ENCODE peak calls at places on chromosome 11, in eight cellular contexts. One of them, this sample, is unnamed.

GRCh38 chr11:65718964-65719492 is 1.6 kb downstream of the RNASEH2C start:
- DNase-seq in type B pancreatic cell: no peak
- DNase-seq in CD4-positive, alpha-beta T cell: no peak
- DNase-seq in effector memory CD8-positive, alpha-beta T cell: no peak
- DNase-seq in NCI-H1092 treated with DMSO at 0.1 percent for 48 hours: no peak
- DNase-seq in AG04449: no peak
- DNase-seq in SK-N-SH: peak; percentile 52
- DNase-seq in choroid plexus epithelial cell: peak; percentile 24
- DNase-seq in this sample: no peak

GRCh38 chr11:2717561-2717960 is 17.8 kb upstream of the KCNQ1OT1 start:
- DNase-seq in type B pancreatic cell: no peak
- DNase-seq in CD4-positive, alpha-beta T cell: no peak
- DNase-seq in effector memory CD8-positive, alpha-beta T cell: no peak
- DNase-seq in NCI-H1092 treated with DMSO at 0.1 percent for 48 hours: no peak
- DNase-seq in AG04449: no peak
- DNase-seq in SK-N-SH: peak; percentile 71
- DNase-seq in choroid plexus epithelial cell: no peak
- DNase-seq in this sample: no peak

GRCh38 chr11:70503878-70504240 is 105.5 kb downstream of the CTTN start:
- DNase-seq in type B pancreatic cell: no peak
- DNase-seq in CD4-positive, alpha-beta T cell: no peak
- DNase-seq in effector memory CD8-positive, alpha-beta T cell: no peak
- DNase-seq in NCI-H1092 treated with DMSO at 0.1 percent for 48 hours: peak; percentile 89
- DNase-seq in AG04449: no peak
- DNase-seq in SK-N-SH: peak; percentile 63
- DNase-seq in choroid plexus epithelial cell: no peak
- DNase-seq in this sample: no peak

GRCh38 chr11:23957309-23957708 is 539.5 kb upstream of the LUZP2 start:
- DNase-seq in type B pancreatic cell: no peak
- DNase-seq in CD4-positive, alpha-beta T cell: no peak
- DNase-seq in effector memory CD8-positive, alpha-beta T cell: no peak
- DNase-seq in NCI-H1092 treated with DMSO at 0.1 percent for 48 hours: no peak
- DNase-seq in AG04449: no peak
- DNase-seq in SK-N-SH: no peak
- DNase-seq in choroid plexus epithelial cell: peak; percentile 71
- DNase-seq in this sample: no peak

GRCh38 chr11:78419327-78419726 is 1.7 kb upstream of the GAB2 start:
- DNase-seq in type B pancreatic cell: no peak
- DNase-seq in CD4-positive, alpha-beta T cell: no peak
- DNase-seq in effector memory CD8-positive, alpha-beta T cell: no peak
- DNase-seq in NCI-H1092 treated with DMSO at 0.1 percent for 48 hours: peak; percentile 18
- DNase-seq in AG04449: peak; percentile 97
- DNase-seq in SK-N-SH: no peak
- DNase-seq in choroid plexus epithelial cell: peak; percentile 97
- DNase-seq in this sample: no peak

GRCh38 chr11:64560941-64561340 is 30.1 kb upstream of the SLC22A12 start:
- DNase-seq in type B pancreatic cell: no peak
- DNase-seq in CD4-positive, alpha-beta T cell: no peak
- DNase-seq in effector memory CD8-positive, alpha-beta T cell: no peak
- DNase-seq in NCI-H1092 treated with DMSO at 0.1 percent for 48 hours: no peak
- DNase-seq in AG04449: no peak
- DNase-seq in SK-N-SH: no peak
- DNase-seq in choroid plexus epithelial cell: no peak
- DNase-seq in this sample: no peak

GRCh38 chr11:7251836-7252682 is at the start of gene SYT9:
- DNase-seq in type B pancreatic cell: peak; percentile 76
- DNase-seq in CD4-positive, alpha-beta T cell: no peak
- DNase-seq in effector memory CD8-positive, alpha-beta T cell: no peak
- DNase-seq in NCI-H1092 treated with DMSO at 0.1 percent for 48 hours: no peak
- DNase-seq in AG04449: no peak
- DNase-seq in SK-N-SH: peak; percentile 85
- DNase-seq in choroid plexus epithelial cell: peak; percentile 24
- DNase-seq in this sample: no peak

GRCh38 chr11:119306373-119306890 is 10.5 kb downstream of the MCAM start:
- DNase-seq in type B pancreatic cell: no peak
- DNase-seq in CD4-positive, alpha-beta T cell: peak; percentile 64
- DNase-seq in effector memory CD8-positive, alpha-beta T cell: no peak
- DNase-seq in NCI-H1092 treated with DMSO at 0.1 percent for 48 hours: no peak
- DNase-seq in AG04449: peak; percentile 44
- DNase-seq in SK-N-SH: no peak
- DNase-seq in choroid plexus epithelial cell: peak; percentile 80
- DNase-seq in this sample: no peak

GRCh38 chr11:134474070-134474860 is 62.2 kb upstream of the B3GAT1 start:
- DNase-seq in type B pancreatic cell: no peak
- DNase-seq in CD4-positive, alpha-beta T cell: no peak
- DNase-seq in effector memory CD8-positive, alpha-beta T cell: no peak
- DNase-seq in NCI-H1092 treated with DMSO at 0.1 percent for 48 hours: no peak
- DNase-seq in AG04449: no peak
- DNase-seq in SK-N-SH: no peak
- DNase-seq in choroid plexus epithelial cell: no peak
- DNase-seq in this sample: no peak

GRCh38 chr11:122717264-122717867 is 61.8 kb downstream of the UBASH3B start:
- DNase-seq in type B pancreatic cell: no peak
- DNase-seq in CD4-positive, alpha-beta T cell: no peak
- DNase-seq in effector memory CD8-positive, alpha-beta T cell: peak; percentile 23
- DNase-seq in NCI-H1092 treated with DMSO at 0.1 percent for 48 hours: no peak
- DNase-seq in AG04449: no peak
- DNase-seq in SK-N-SH: no peak
- DNase-seq in choroid plexus epithelial cell: no peak
- DNase-seq in this sample: no peak

This sample was measured in smooth muscle cell of the brain vasculature.